ENCODE peak calls at places on chromosome 5, in nine cellular contexts. D is spleen, I is adrenal gland, U is gastrocnemius medialis, L is stomach, S is IMR-90, O is Peyer's patch, F is HCT116, W is erythroblast. H is an unnamed sample.

GRCh38 chr5:135391869-135392255 is 7.2 kb downstream of the MACROH2A1 start:
- DNase-seq in L (no peak), D (no peak), U (peak; percentile 44), W (no peak), O (no peak), I (peak; percentile 56), S (no peak), F (no peak), H (no peak)

GRCh38 chr5:173878224-173878967 is 9.8 kb upstream of the CPEB4 start:
- DNase-seq in O (no peak), U (no peak), F (no peak), I (peak; percentile 87), W (peak; percentile 69), D (no peak), L (peak; percentile 82), S (no peak), H (no peak)

GRCh38 chr5:16784843-16785791 is 151.0 kb downstream of the MYO10 start:
- DNase-seq in U (peak; percentile 63), S (peak; percentile 31), L (no peak), F (no peak), O (no peak), D (no peak), I (no peak), W (no peak), H (peak; percentile 36)

GRCh38 chr5:120382813-120383212 is 81.3 kb upstream of the PRR16 start:
- DNase-seq in D (no peak), O (no peak), F (no peak), I (no peak), W (no peak), U (no peak), L (no peak), S (no peak), H (no peak)

GRCh38 chr5:102715405-102715804 is 39.7 kb upstream of the PAM start:
- DNase-seq in O (no peak), S (peak; percentile 90), L (no peak), W (no peak), F (peak; percentile 60), D (no peak), I (peak; percentile 19), U (no peak), H (peak; percentile 9)

GRCh38 chr5:133664422-133664821 is 52.1 kb upstream of the FSTL4 start:
- DNase-seq in O (no peak), I (no peak), U (no peak), D (no peak), W (no peak), L (no peak), F (peak; percentile 12), S (peak; percentile 1), H (peak; percentile 33)

GRCh38 chr5:76690704-76691469 is 25.0 kb upstream of the F2R start:
- DNase-seq in O (no peak), F (no peak), W (no peak), L (no peak), I (no peak), U (no peak), D (no peak), S (peak; percentile 72), H (no peak)

GRCh38 chr5:6804766-6805165 is 91.5 kb downstream of the TENT4A start:
- DNase-seq in L (no peak), W (no peak), F (no peak), S (peak; percentile 33), U (no peak), D (no peak), I (no peak), O (no peak), H (no peak)

GRCh38 chr5:168948746-168949145 is 352.2 kb downstream of the SLIT3 start:
- DNase-seq in U (no peak), L (no peak), O (no peak), F (no peak), D (no peak), S (no peak), W (no peak), I (no peak), H (no peak)

GRCh38 chr5:111308951-111309350 is 84.8 kb downstream of the CAMK4 start:
- DNase-seq in W (no peak), F (no peak), D (no peak), I (no peak), S (no peak), O (no peak), U (no peak), L (no peak), H (no peak)

GRCh38 chr5:43631182-43631910 is 28.4 kb downstream of the NNT start:
- DNase-seq in L (peak; percentile 34), I (peak; percentile 51), F (peak; percentile 69), S (peak; percentile 87), U (peak; percentile 77), W (peak; percentile 84), D (no peak), O (peak; percentile 20), H (peak; percentile 38)

GRCh38 chr5:111999286-111999685 is 242.3 kb upstream of the NREP start:
- DNase-seq in W (no peak), L (no peak), I (no peak), F (no peak), D (no peak), U (no peak), S (peak; percentile 90), O (no peak), H (no peak)

GRCh38 chr5:76365558-76365957 is 37.5 kb upstream of the IQGAP2 start:
- DNase-seq in W (no peak), S (no peak), L (no peak), F (no peak), U (no peak), I (no peak), D (no peak), O (no peak), H (no peak)

GRCh38 chr5:179698935-179699639 is at the start of gene CANX:
- DNase-seq in D (no peak), I (peak; percentile 55), U (no peak), L (no peak), S (no peak), F (no peak), W (no peak), O (no peak), H (no peak)
- TF ChIP-seq POLR2A in D (peak; percentile 86), I (peak; percentile 87), U (peak; percentile 89), L (peak; percentile 29), S (peak; percentile 90), F (peak; percentile 51), W (peak; percentile 66), O (peak; percentile 86), H (peak; percentile 97)

GRCh38 chr5:151024440-151024839 is 4.0 kb downstream of the GPX3 start:
- DNase-seq in U (peak; percentile 30), D (no peak), W (no peak), L (no peak), F (no peak), S (no peak), I (no peak), O (no peak), H (no peak)
- TF ChIP-seq POLR2A in U (no peak), D (no peak), W (no peak), L (no peak), F (no peak), S (no peak), I (no peak), O (no peak), H (no peak)

DNA sequence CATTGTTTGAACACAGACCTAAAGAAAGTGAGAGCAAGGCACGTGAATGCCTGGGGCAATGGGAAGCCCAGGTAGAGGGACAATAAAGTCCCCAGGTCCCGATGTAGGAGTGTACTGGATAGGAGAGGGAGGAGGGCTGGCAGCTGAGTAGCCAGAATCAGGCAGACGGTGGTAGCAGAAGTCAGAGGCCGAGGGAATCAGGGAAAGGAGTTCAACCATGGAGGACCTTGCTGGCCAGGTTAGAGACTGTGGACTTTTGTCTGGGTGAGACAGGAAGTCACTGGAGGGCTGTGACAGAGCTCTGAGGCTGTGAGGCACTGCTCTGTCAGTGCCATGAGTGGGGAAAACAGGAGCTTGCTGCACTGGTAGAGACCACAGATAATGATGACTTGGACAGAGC is 248.2 kb downstream of the EFNA5 start:
- DNase-seq in O (no peak), F (no peak), U (no peak), I (no peak), W (no peak), L (no peak), S (no peak), D (no peak), H (no peak)
- TF ChIP-seq POLR2A in O (no peak), F (no peak), U (no peak), I (no peak), W (no peak), L (no peak), S (no peak), D (no peak), H (no peak)

GRCh38 chr5:125012727-125013451 is 266.4 kb upstream of the ZNF608 start:
- DNase-seq in O (no peak), I (peak; percentile 2), F (no peak), D (no peak), U (no peak), W (no peak), L (no peak), S (no peak), H (no peak)
- TF ChIP-seq POLR2A in O (no peak), I (no peak), F (no peak), D (no peak), U (no peak), W (no peak), L (no peak), S (no peak), H (no peak)